ENCODE peak calls at places on chromosomes 3 and 15, in four cellular contexts. One of them, this sample, is unnamed.

GRCh38 chr3:33006571-33007286 is 55.3 kb downstream of the CCR4 start:
- DNase-seq in stimulated activated CD4-positive, alpha-beta T cell treated with anti-CD3 and anti-CD28 coated beads, Interleukin-4, amount 100 ng/mL, for 4 hours: no peak
- DNase-seq in activated T-cell treated with anti-CD3 and anti-CD28 coated beads for 1 hour: no peak
- DNase-seq in BJ: no peak
- DNase-seq in this sample: no peak

GRCh38 chr3:197881601-197882000 is 68.4 kb upstream of the RPL35A start:
- DNase-seq in stimulated activated CD4-positive, alpha-beta T cell treated with anti-CD3 and anti-CD28 coated beads, Interleukin-4, amount 100 ng/mL, for 4 hours: no peak
- DNase-seq in activated T-cell treated with anti-CD3 and anti-CD28 coated beads for 1 hour: no peak
- DNase-seq in BJ: no peak
- DNase-seq in this sample: no peak

GRCh38 chr15:63048986-63049665 is 6.6 kb downstream of the TPM1 start:
- DNase-seq in stimulated activated CD4-positive, alpha-beta T cell treated with anti-CD3 and anti-CD28 coated beads, Interleukin-4, amount 100 ng/mL, for 4 hours: peak; percentile 14
- DNase-seq in activated T-cell treated with anti-CD3 and anti-CD28 coated beads for 1 hour: peak; percentile 9
- DNase-seq in BJ: no peak
- DNase-seq in this sample: no peak

GRCh38 chr3:71584216-71585061 is 911 bp upstream of the FOXP1 start:
- DNase-seq in stimulated activated CD4-positive, alpha-beta T cell treated with anti-CD3 and anti-CD28 coated beads, Interleukin-4, amount 100 ng/mL, for 4 hours: peak; percentile 57
- DNase-seq in activated T-cell treated with anti-CD3 and anti-CD28 coated beads for 1 hour: no peak
- DNase-seq in BJ: no peak
- DNase-seq in this sample: no peak

GRCh38 chr3:7385635-7386034 is 524.7 kb downstream of the GRM7 start:
- DNase-seq in stimulated activated CD4-positive, alpha-beta T cell treated with anti-CD3 and anti-CD28 coated beads, Interleukin-4, amount 100 ng/mL, for 4 hours: no peak
- DNase-seq in activated T-cell treated with anti-CD3 and anti-CD28 coated beads for 1 hour: no peak
- DNase-seq in BJ: no peak
- DNase-seq in this sample: no peak

GRCh38 chr3:37173806-37174205 is 576 bp downstream of the LRRFIP2 start:
- DNase-seq in stimulated activated CD4-positive, alpha-beta T cell treated with anti-CD3 and anti-CD28 coated beads, Interleukin-4, amount 100 ng/mL, for 4 hours: no peak
- DNase-seq in activated T-cell treated with anti-CD3 and anti-CD28 coated beads for 1 hour: no peak
- DNase-seq in BJ: no peak
- DNase-seq in this sample: no peak

GRCh38 chr3:40829876-40830275 is 305.1 kb downstream of the ZNF621 start:
- DNase-seq in stimulated activated CD4-positive, alpha-beta T cell treated with anti-CD3 and anti-CD28 coated beads, Interleukin-4, amount 100 ng/mL, for 4 hours: no peak
- DNase-seq in activated T-cell treated with anti-CD3 and anti-CD28 coated beads for 1 hour: no peak
- DNase-seq in BJ: no peak
- DNase-seq in this sample: no peak

GRCh38 chr15:55407631-55407948 is 569 bp downstream of the CCPG1 start:
- DNase-seq in stimulated activated CD4-positive, alpha-beta T cell treated with anti-CD3 and anti-CD28 coated beads, Interleukin-4, amount 100 ng/mL, for 4 hours: no peak
- DNase-seq in activated T-cell treated with anti-CD3 and anti-CD28 coated beads for 1 hour: no peak
- DNase-seq in BJ: no peak
- DNase-seq in this sample: no peak

GRCh38 chr3:94162700-94163099 is 99.8 kb downstream of the NSUN3 start:
- DNase-seq in stimulated activated CD4-positive, alpha-beta T cell treated with anti-CD3 and anti-CD28 coated beads, Interleukin-4, amount 100 ng/mL, for 4 hours: no peak
- DNase-seq in activated T-cell treated with anti-CD3 and anti-CD28 coated beads for 1 hour: no peak
- DNase-seq in BJ: no peak
- DNase-seq in this sample: no peak

GRCh38 chr15:33852570-33852969 is 115.7 kb upstream of the CHRM5 start:
- DNase-seq in stimulated activated CD4-positive, alpha-beta T cell treated with anti-CD3 and anti-CD28 coated beads, Interleukin-4, amount 100 ng/mL, for 4 hours: no peak
- DNase-seq in activated T-cell treated with anti-CD3 and anti-CD28 coated beads for 1 hour: no peak
- DNase-seq in BJ: no peak
- DNase-seq in this sample: no peak

GRCh38 chr3:97835761-97836160 is 13.9 kb downstream of the CRYBG3 start:
- DNase-seq in stimulated activated CD4-positive, alpha-beta T cell treated with anti-CD3 and anti-CD28 coated beads, Interleukin-4, amount 100 ng/mL, for 4 hours: no peak
- DNase-seq in activated T-cell treated with anti-CD3 and anti-CD28 coated beads for 1 hour: no peak
- DNase-seq in BJ: no peak
- DNase-seq in this sample: no peak

GRCh38 chr3:189862385-189863023 is 231.3 kb downstream of the TP63 start:
- DNase-seq in stimulated activated CD4-positive, alpha-beta T cell treated with anti-CD3 and anti-CD28 coated beads, Interleukin-4, amount 100 ng/mL, for 4 hours: no peak
- DNase-seq in activated T-cell treated with anti-CD3 and anti-CD28 coated beads for 1 hour: no peak
- DNase-seq in BJ: peak; percentile 28
- DNase-seq in this sample: no peak

GRCh38 chr3:151593923-151594322 is 133.1 kb upstream of the IGSF10 start:
- DNase-seq in stimulated activated CD4-positive, alpha-beta T cell treated with anti-CD3 and anti-CD28 coated beads, Interleukin-4, amount 100 ng/mL, for 4 hours: no peak
- DNase-seq in activated T-cell treated with anti-CD3 and anti-CD28 coated beads for 1 hour: no peak
- DNase-seq in BJ: no peak
- DNase-seq in this sample: no peak

GRCh38 chr3:130835483-130835882 is 58.4 kb upstream of the ATP2C1 start:
- DNase-seq in stimulated activated CD4-positive, alpha-beta T cell treated with anti-CD3 and anti-CD28 coated beads, Interleukin-4, amount 100 ng/mL, for 4 hours: no peak
- DNase-seq in activated T-cell treated with anti-CD3 and anti-CD28 coated beads for 1 hour: no peak
- DNase-seq in BJ: no peak
- DNase-seq in this sample: no peak

GRCh38 chr15:59437473-59437776 is 561 bp upstream of the FAM81A start:
- DNase-seq in stimulated activated CD4-positive, alpha-beta T cell treated with anti-CD3 and anti-CD28 coated beads, Interleukin-4, amount 100 ng/mL, for 4 hours: no peak
- DNase-seq in activated T-cell treated with anti-CD3 and anti-CD28 coated beads for 1 hour: no peak
- DNase-seq in BJ: no peak
- DNase-seq in this sample: no peak

GRCh38 chr3:45687828-45688193 is 1.4 kb upstream of the SACM1L start:
- DNase-seq in stimulated activated CD4-positive, alpha-beta T cell treated with anti-CD3 and anti-CD28 coated beads, Interleukin-4, amount 100 ng/mL, for 4 hours: no peak
- DNase-seq in activated T-cell treated with anti-CD3 and anti-CD28 coated beads for 1 hour: no peak
- DNase-seq in BJ: no peak
- DNase-seq in this sample: no peak

GRCh38 chr3:150467381-150467780 is 59.3 kb downstream of the TSC22D2 start:
- DNase-seq in stimulated activated CD4-positive, alpha-beta T cell treated with anti-CD3 and anti-CD28 coated beads, Interleukin-4, amount 100 ng/mL, for 4 hours: no peak
- DNase-seq in activated T-cell treated with anti-CD3 and anti-CD28 coated beads for 1 hour: no peak
- DNase-seq in BJ: no peak
- DNase-seq in this sample: no peak

GRCh38 chr15:92079047-92079446 is 225.5 kb downstream of the SLCO3A1 start:
- DNase-seq in stimulated activated CD4-positive, alpha-beta T cell treated with anti-CD3 and anti-CD28 coated beads, Interleukin-4, amount 100 ng/mL, for 4 hours: no peak
- DNase-seq in activated T-cell treated with anti-CD3 and anti-CD28 coated beads for 1 hour: no peak
- DNase-seq in BJ: no peak
- DNase-seq in this sample: no peak

GRCh38 chr15:74184582-74185091 is 11.1 kb downstream of the ISLR start:
- DNase-seq in stimulated activated CD4-positive, alpha-beta T cell treated with anti-CD3 and anti-CD28 coated beads, Interleukin-4, amount 100 ng/mL, for 4 hours: no peak
- DNase-seq in activated T-cell treated with anti-CD3 and anti-CD28 coated beads for 1 hour: no peak
- DNase-seq in BJ: no peak
- DNase-seq in this sample: no peak

GRCh38 chr3:10743366-10744097 is 72.5 kb upstream of the SLC6A11 start:
- DNase-seq in stimulated activated CD4-positive, alpha-beta T cell treated with anti-CD3 and anti-CD28 coated beads, Interleukin-4, amount 100 ng/mL, for 4 hours: no peak
- DNase-seq in activated T-cell treated with anti-CD3 and anti-CD28 coated beads for 1 hour: no peak
- DNase-seq in BJ: no peak
- DNase-seq in this sample: no peak

GRCh38 chr15:51736646-51737537 is 563 bp downstream of the LYSMD2 start:
- DNase-seq in stimulated activated CD4-positive, alpha-beta T cell treated with anti-CD3 and anti-CD28 coated beads, Interleukin-4, amount 100 ng/mL, for 4 hours: peak; percentile 68
- DNase-seq in activated T-cell treated with anti-CD3 and anti-CD28 coated beads for 1 hour: peak; percentile 38
- DNase-seq in BJ: no peak
- DNase-seq in this sample: no peak

GRCh38 chr15:45328663-45329062 is 49.7 kb downstream of the GATM start:
- DNase-seq in stimulated activated CD4-positive, alpha-beta T cell treated with anti-CD3 and anti-CD28 coated beads, Interleukin-4, amount 100 ng/mL, for 4 hours: no peak
- DNase-seq in activated T-cell treated with anti-CD3 and anti-CD28 coated beads for 1 hour: no peak
- DNase-seq in BJ: no peak
- DNase-seq in this sample: no peak

GRCh38 chr3:34956511-34956910 is 682.8 kb upstream of the ARPP21 start:
- DNase-seq in stimulated activated CD4-positive, alpha-beta T cell treated with anti-CD3 and anti-CD28 coated beads, Interleukin-4, amount 100 ng/mL, for 4 hours: no peak
- DNase-seq in activated T-cell treated with anti-CD3 and anti-CD28 coated beads for 1 hour: no peak
- DNase-seq in BJ: no peak
- DNase-seq in this sample: no peak

GRCh38 chr3:71702131-71703024 is 22.8 kb downstream of the EIF4E3 start:
- DNase-seq in stimulated activated CD4-positive, alpha-beta T cell treated with anti-CD3 and anti-CD28 coated beads, Interleukin-4, amount 100 ng/mL, for 4 hours: peak; percentile 33
- DNase-seq in activated T-cell treated with anti-CD3 and anti-CD28 coated beads for 1 hour: peak; percentile 12
- DNase-seq in BJ: no peak
- DNase-seq in this sample: no peak

GRCh38 chr15:99963096-99963825 is 230.0 kb upstream of the LYSMD4 start:
- DNase-seq in stimulated activated CD4-positive, alpha-beta T cell treated with anti-CD3 and anti-CD28 coated beads, Interleukin-4, amount 100 ng/mL, for 4 hours: no peak
- DNase-seq in activated T-cell treated with anti-CD3 and anti-CD28 coated beads for 1 hour: no peak
- DNase-seq in BJ: no peak
- DNase-seq in this sample: no peak

GRCh38 chr15:40446144-40446543 is 5.4 kb downstream of the BAHD1 start:
- DNase-seq in stimulated activated CD4-positive, alpha-beta T cell treated with anti-CD3 and anti-CD28 coated beads, Interleukin-4, amount 100 ng/mL, for 4 hours: no peak
- DNase-seq in activated T-cell treated with anti-CD3 and anti-CD28 coated beads for 1 hour: no peak
- DNase-seq in BJ: no peak
- DNase-seq in this sample: no peak

GRCh38 chr15:96181873-96182301 is 148.6 kb upstream of the NR2F2 start:
- DNase-seq in stimulated activated CD4-positive, alpha-beta T cell treated with anti-CD3 and anti-CD28 coated beads, Interleukin-4, amount 100 ng/mL, for 4 hours: no peak
- DNase-seq in activated T-cell treated with anti-CD3 and anti-CD28 coated beads for 1 hour: no peak
- DNase-seq in BJ: peak; percentile 39
- DNase-seq in this sample: no peak

GRCh38 chr3:85228966-85229365 is 270.2 kb downstream of the CADM2 start:
- DNase-seq in stimulated activated CD4-positive, alpha-beta T cell treated with anti-CD3 and anti-CD28 coated beads, Interleukin-4, amount 100 ng/mL, for 4 hours: no peak
- DNase-seq in activated T-cell treated with anti-CD3 and anti-CD28 coated beads for 1 hour: no peak
- DNase-seq in BJ: no peak
- DNase-seq in this sample: no peak

This sample was measured in cortex of kidney.